ENCODE peak calls at places on chromosomes 4 and X, in seven cellular contexts. D is omental fat pad, J is progenitor cell of endocrine pancreas, A is GM12865, H is NB4, S is pancreas, E is OCI-LY7. W is an unnamed sample.

GRCh38 chr4:80008351-80008750 is 64.7 kb downstream of the ANTXR2 start:
- DNase-seq in A (no peak), E (no peak), H (no peak), D (no peak), S (no peak), J (no peak), W (no peak)

GRCh38 chrX:153659268-153659667 is 12.3 kb downstream of the DUSP9 start:
- DNase-seq in S (no peak), E (no peak), J (no peak), H (no peak), D (no peak), A (no peak), W (no peak)

GRCh38 chrX:85109235-85109634 is 105.6 kb downstream of the APOOL start:
- DNase-seq in E (peak; percentile 33), D (no peak), S (peak; percentile 33), J (no peak), H (peak; percentile 25), A (peak; percentile 11), W (peak; percentile 17)

GRCh38 chrX:110287605-110288004 is 30.3 kb downstream of the AMMECR1 start:
- DNase-seq in S (no peak), J (no peak), E (no peak), A (no peak), H (no peak), D (no peak), W (no peak)

GRCh38 chr4:129822708-129823504 is 727.0 kb downstream of the C4orf33 start:
- DNase-seq in D (no peak), A (no peak), E (no peak), J (no peak), H (peak; percentile 31), S (peak; percentile 70), W (no peak)

GRCh38 chr4:147134536-147135210 is 189.0 kb upstream of the TTC29 start:
- DNase-seq in J (no peak), D (no peak), A (no peak), S (no peak), H (no peak), E (no peak), W (no peak)

GRCh38 chr4:25378130-25378743 is 1.2 kb downstream of the ANAPC4 start:
- DNase-seq in E (peak; percentile 19), J (no peak), A (no peak), D (no peak), S (no peak), H (peak; percentile 18), W (no peak)

GRCh38 chr4:154559931-154560801 is 2.6 kb upstream of the FGB start:
- DNase-seq in S (no peak), A (no peak), E (no peak), D (no peak), J (no peak), H (no peak), W (no peak)

GRCh38 chr4:57193164-57193810 is 83.1 kb upstream of the IGFBP7 start:
- DNase-seq in A (no peak), J (no peak), S (no peak), E (no peak), D (no peak), H (no peak), W (no peak)

GRCh38 chrX:106286053-106286650 is 118.0 kb downstream of the PWWP3B start:
- DNase-seq in E (no peak), D (no peak), J (no peak), H (no peak), A (no peak), S (no peak), W (no peak)

GRCh38 chr4:62670509-62670908 is 1470.4 kb downstream of the ADGRL3 start:
- DNase-seq in A (no peak), H (no peak), D (no peak), E (no peak), J (no peak), S (no peak), W (no peak)

GRCh38 chrX:17484592-17484991 is 109.6 kb downstream of the NHS start:
- DNase-seq in D (no peak), J (no peak), H (no peak), S (no peak), A (no peak), E (no peak), W (no peak)

GRCh38 chr4:4460759-4461158 is 73.9 kb downstream of the NSG1 start:
- DNase-seq in A (no peak), S (no peak), H (no peak), J (no peak), D (no peak), E (no peak), W (no peak)

GRCh38 chrX:572490-573124 is 58.0 kb upstream of the SHOX start:
- DNase-seq in S (no peak), A (no peak), J (no peak), H (peak; percentile 22), E (no peak), D (no peak), W (no peak)

GRCh38 chrX:46547857-46548256 is 2.6 kb upstream of the ZNF674 start:
- DNase-seq in S (no peak), H (no peak), D (no peak), A (no peak), J (no peak), E (no peak), W (no peak)

GRCh38 chr4:95409127-95409526 is 139.6 kb downstream of the UNC5C start:
- DNase-seq in E (no peak), D (no peak), H (no peak), A (no peak), S (no peak), J (no peak), W (no peak)

GRCh38 chr4:176191974-176192373 is 3.4 kb downstream of the SPATA4 start:
- DNase-seq in A (no peak), J (no peak), S (no peak), E (no peak), H (no peak), D (no peak), W (no peak)

GRCh38 chr4:46179356-46179755 is 55.5 kb upstream of the GABRG1 start:
- DNase-seq in J (no peak), H (no peak), S (no peak), E (no peak), D (no peak), A (no peak), W (no peak)

GRCh38 chrX:19040373-19040772 is 56.5 kb upstream of the PHKA2 start:
- DNase-seq in H (no peak), S (no peak), D (no peak), A (peak; percentile 6), J (no peak), E (no peak), W (no peak)

GRCh38 chr4:30553721-30554120 is 166.4 kb upstream of the PCDH7 start:
- DNase-seq in H (no peak), S (no peak), J (no peak), E (no peak), D (no peak), A (no peak), W (no peak)

GRCh38 chr4:14566518-14566917 is 435.8 kb upstream of the CPEB2 start:
- DNase-seq in S (no peak), H (peak; percentile 18), A (peak; percentile 34), J (no peak), E (no peak), D (no peak), W (no peak)

DNA sequence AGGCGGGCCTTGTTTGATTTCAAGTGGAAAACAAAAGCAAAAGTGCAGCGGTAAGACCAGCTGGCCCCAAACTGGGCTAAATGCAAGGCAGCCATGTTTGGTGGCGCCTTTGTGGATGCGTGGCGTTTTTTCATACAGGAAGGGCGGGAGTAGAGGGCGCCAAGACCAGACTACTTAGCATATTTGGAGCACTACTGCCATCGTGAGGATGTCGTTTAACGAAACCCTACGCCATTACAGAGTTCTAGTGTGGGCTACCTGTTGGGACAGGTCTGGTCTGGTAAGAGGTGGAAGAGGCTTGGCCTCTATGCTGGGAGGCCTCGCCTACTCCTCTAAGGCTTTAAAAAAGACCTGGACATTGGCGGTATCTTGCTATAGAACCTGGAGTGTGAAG is 230.7 kb upstream of the STK26 start:
- DNase-seq in E (no peak), J (no peak), S (peak; percentile 84), D (peak; percentile 90), A (peak; percentile 47), H (no peak), W (peak; percentile 56)
- TF ChIP-seq CTCF in E (no peak), J (no peak), S (peak; percentile 25), D (no peak), A (no peak), H (no peak), W (peak; percentile 50)

GRCh38 chr4:113358784-113359183 is 309.3 kb downstream of the ANK2 start:
- DNase-seq in A (no peak), H (peak; percentile 7), E (peak; percentile 3), D (no peak), J (no peak), S (no peak), W (no peak)
- TF ChIP-seq CTCF in A (no peak), H (peak; percentile 7), E (peak; percentile 69), D (no peak), J (no peak), S (no peak), W (no peak)

DNA sequence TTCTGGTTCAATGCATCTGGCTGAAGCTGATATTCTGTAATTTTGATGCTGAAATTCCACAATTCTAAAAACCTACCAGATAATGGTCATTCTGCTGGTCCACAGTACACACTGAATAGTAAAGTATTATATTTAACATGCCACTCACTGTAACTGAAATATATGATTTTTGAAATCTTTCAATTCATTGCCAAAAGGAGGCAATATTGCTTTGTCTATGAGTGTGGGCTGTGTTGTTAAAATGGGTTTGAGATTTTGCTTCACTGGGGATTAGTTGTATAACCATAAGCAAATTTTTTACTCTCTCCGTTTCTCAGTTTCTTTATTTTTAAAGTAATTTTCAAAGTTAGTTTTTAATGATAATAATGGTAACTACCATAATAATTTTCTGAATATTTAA is 1404.1 kb upstream of the IGFBP7 start:
- DNase-seq in A (no peak), D (no peak), J (no peak), S (no peak), E (no peak), H (no peak), W (no peak)
- TF ChIP-seq CTCF in A (no peak), D (no peak), J (no peak), S (no peak), E (no peak), H (no peak), W (no peak)

DNA sequence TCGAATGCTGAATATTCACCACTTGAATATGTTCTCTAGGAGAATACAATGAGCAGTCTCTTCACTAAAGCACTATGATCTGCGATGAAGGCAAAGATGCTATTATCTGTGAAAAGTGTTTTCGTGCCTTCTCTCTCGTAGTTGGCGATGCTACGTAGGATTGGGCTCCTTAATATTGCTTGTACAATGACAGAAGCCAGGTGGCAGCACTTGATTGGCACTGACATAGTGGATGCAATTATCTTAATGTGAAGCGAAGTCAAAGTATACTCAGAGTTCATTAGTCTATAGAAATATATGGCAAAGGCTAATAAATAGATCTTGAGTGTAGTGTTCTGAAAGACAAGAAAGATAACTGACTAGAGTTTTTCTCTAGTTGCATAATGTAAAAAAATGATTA is 1135.7 kb upstream of the AGA start:
- DNase-seq in J (no peak), H (peak; percentile 21), D (no peak), A (peak; percentile 1), E (peak; percentile 0), S (no peak), W (no peak)
- TF ChIP-seq CTCF in J (no peak), H (peak; percentile 19), D (no peak), A (peak; percentile 21), E (peak; percentile 57), S (no peak), W (peak; percentile 42)